ENCODE peak calls at places on chromosomes 16 and 17, in seven cellular contexts. One of them, this sample, is unnamed. For H3K4me1, the result is how much of the 10 kb centered on the place peaks cover.

GRCh38 chr17:21295036-21295952 is 10.8 kb downstream of the MAP2K3 start:
- DNase-seq in mesendoderm: peak
- DNase-seq in upper lobe of right lung: peak
- DNase-seq in cardiac muscle cell: peak
- DNase-seq in psoas muscle: peak
- DNase-seq in naive thymus-derived CD4-positive, alpha-beta T cell: no peak
- DNase-seq in GM12878: no peak
- DNase-seq in this sample: no peak

GRCh38 chr16:54062361-54063346 is 223.9 kb downstream of the IRX3 start:
- DNase-seq in psoas muscle: no peak
- DNase-seq in mesendoderm: peak
- DNase-seq in naive thymus-derived CD4-positive, alpha-beta T cell: no peak
- DNase-seq in upper lobe of right lung: no peak
- DNase-seq in GM12878: no peak
- DNase-seq in cardiac muscle cell: no peak
- DNase-seq in this sample: no peak

GRCh38 chr17:44997733-44998520 is 29.8 kb upstream of the C1QL1 start:
- DNase-seq in upper lobe of right lung: no peak
- DNase-seq in mesendoderm: peak
- DNase-seq in GM12878: no peak
- DNase-seq in psoas muscle: no peak
- DNase-seq in cardiac muscle cell: peak
- DNase-seq in naive thymus-derived CD4-positive, alpha-beta T cell: no peak
- DNase-seq in this sample: no peak

GRCh38 chr16:4679156-4679853 is 14.1 kb upstream of the NUDT16L1 start:
- DNase-seq in cardiac muscle cell: no peak
- DNase-seq in psoas muscle: no peak
- DNase-seq in GM12878: no peak
- DNase-seq in naive thymus-derived CD4-positive, alpha-beta T cell: no peak
- DNase-seq in mesendoderm: no peak
- DNase-seq in upper lobe of right lung: no peak
- DNase-seq in this sample: no peak

GRCh38 chr17:30290696-30291570 is 811 bp downstream of the BLMH start:
- DNase-seq in naive thymus-derived CD4-positive, alpha-beta T cell: peak
- DNase-seq in mesendoderm: peak
- DNase-seq in upper lobe of right lung: peak
- DNase-seq in cardiac muscle cell: peak
- DNase-seq in GM12878: no peak
- DNase-seq in psoas muscle: peak
- DNase-seq in this sample: peak

GRCh38 chr17:30378191-30378796 is 433 bp upstream of the CPD start:
- DNase-seq in mesendoderm: peak
- DNase-seq in GM12878: no peak
- DNase-seq in naive thymus-derived CD4-positive, alpha-beta T cell: peak
- DNase-seq in upper lobe of right lung: peak
- DNase-seq in cardiac muscle cell: peak
- DNase-seq in psoas muscle: no peak
- DNase-seq in this sample: no peak

GRCh38 chr17:72030067-72030899 is 90.5 kb upstream of the SOX9 start:
- DNase-seq in upper lobe of right lung: peak
- DNase-seq in psoas muscle: peak
- DNase-seq in cardiac muscle cell: peak
- DNase-seq in mesendoderm: peak
- DNase-seq in naive thymus-derived CD4-positive, alpha-beta T cell: no peak
- DNase-seq in GM12878: peak
- DNase-seq in this sample: no peak

GRCh38 chr16:53282975-53283946 is 151.0 kb upstream of the RBL2 start:
- DNase-seq in naive thymus-derived CD4-positive, alpha-beta T cell: no peak
- DNase-seq in cardiac muscle cell: peak
- DNase-seq in upper lobe of right lung: no peak
- DNase-seq in psoas muscle: no peak
- DNase-seq in GM12878: peak
- DNase-seq in mesendoderm: peak
- DNase-seq in this sample: no peak

GRCh38 chr17:69048634-69049033 is 12.1 kb downstream of the ABCA9 start:
- DNase-seq in mesendoderm: no peak
- DNase-seq in naive thymus-derived CD4-positive, alpha-beta T cell: no peak
- DNase-seq in GM12878: no peak
- DNase-seq in upper lobe of right lung: no peak
- DNase-seq in cardiac muscle cell: no peak
- DNase-seq in psoas muscle: no peak
- DNase-seq in this sample: no peak

GRCh38 chr17:28407974-28408306 is 1.9 kb upstream of the SLC46A1 start:
- DNase-seq in upper lobe of right lung: no peak
- DNase-seq in naive thymus-derived CD4-positive, alpha-beta T cell: no peak
- DNase-seq in mesendoderm: peak
- DNase-seq in cardiac muscle cell: no peak
- DNase-seq in GM12878: no peak
- DNase-seq in psoas muscle: no peak
- DNase-seq in this sample: no peak

GRCh38 chr16:29694384-29695195 is 15.6 kb downstream of the QPRT start:
- DNase-seq in psoas muscle: peak
- DNase-seq in naive thymus-derived CD4-positive, alpha-beta T cell: no peak
- DNase-seq in cardiac muscle cell: no peak
- DNase-seq in GM12878: no peak
- DNase-seq in upper lobe of right lung: no peak
- DNase-seq in mesendoderm: no peak
- DNase-seq in this sample: peak

GRCh38 chr17:51046527-51047384 is 73.9 kb downstream of the SPAG9 start:
- DNase-seq in psoas muscle: peak
- DNase-seq in upper lobe of right lung: no peak
- DNase-seq in GM12878: no peak
- DNase-seq in mesendoderm: peak
- DNase-seq in naive thymus-derived CD4-positive, alpha-beta T cell: no peak
- DNase-seq in cardiac muscle cell: peak
- DNase-seq in this sample: no peak

GRCh38 chr16:3256146-3256875 is at the start of gene MEFV:
- DNase-seq in mesendoderm: no peak
- DNase-seq in upper lobe of right lung: no peak
- DNase-seq in cardiac muscle cell: peak
- DNase-seq in psoas muscle: no peak
- DNase-seq in naive thymus-derived CD4-positive, alpha-beta T cell: no peak
- DNase-seq in GM12878: no peak
- DNase-seq in this sample: peak

GRCh38 chr16:88886915-88887521 is 20.6 kb upstream of the PABPN1L start:
- DNase-seq in upper lobe of right lung: peak
- DNase-seq in cardiac muscle cell: peak
- DNase-seq in mesendoderm: no peak
- DNase-seq in naive thymus-derived CD4-positive, alpha-beta T cell: no peak
- DNase-seq in psoas muscle: peak
- DNase-seq in GM12878: no peak
- DNase-seq in this sample: no peak

GRCh38 chr17:42287305-42288077 is 807 bp upstream of the STAT5A start:
- DNase-seq in cardiac muscle cell: peak
- DNase-seq in psoas muscle: peak
- DNase-seq in GM12878: peak
- DNase-seq in mesendoderm: no peak
- DNase-seq in upper lobe of right lung: peak
- DNase-seq in naive thymus-derived CD4-positive, alpha-beta T cell: peak
- DNase-seq in this sample: peak

GRCh38 chr17:17822189-17822978 is 14.4 kb downstream of the SREBF1 start:
- DNase-seq in GM12878: no peak
- DNase-seq in upper lobe of right lung: no peak
- DNase-seq in mesendoderm: no peak
- DNase-seq in psoas muscle: peak
- DNase-seq in cardiac muscle cell: peak
- DNase-seq in naive thymus-derived CD4-positive, alpha-beta T cell: no peak
- DNase-seq in this sample: peak

GRCh38 chr17:47852113-47852949 is 1.4 kb upstream of the SP6 start:
- DNase-seq in mesendoderm: no peak
- DNase-seq in GM12878: no peak
- DNase-seq in naive thymus-derived CD4-positive, alpha-beta T cell: no peak
- DNase-seq in upper lobe of right lung: no peak
- DNase-seq in cardiac muscle cell: no peak
- DNase-seq in psoas muscle: no peak
- DNase-seq in this sample: no peak

GRCh38 chr16:84239186-84239790 is 524 bp downstream of the KCNG4 start:
- DNase-seq in cardiac muscle cell: peak
- DNase-seq in naive thymus-derived CD4-positive, alpha-beta T cell: no peak
- DNase-seq in psoas muscle: no peak
- DNase-seq in mesendoderm: no peak
- DNase-seq in upper lobe of right lung: no peak
- DNase-seq in GM12878: no peak
- DNase-seq in this sample: no peak

GRCh38 chr16:75379911-75380847 is 53.1 kb downstream of the CFDP1 start:
- DNase-seq in GM12878: peak
- DNase-seq in cardiac muscle cell: no peak
- DNase-seq in mesendoderm: no peak
- DNase-seq in upper lobe of right lung: no peak
- DNase-seq in naive thymus-derived CD4-positive, alpha-beta T cell: no peak
- DNase-seq in psoas muscle: no peak
- DNase-seq in this sample: no peak

GRCh38 chr16:50614956-50615727 is 66.0 kb downstream of the SNX20 start:
- DNase-seq in naive thymus-derived CD4-positive, alpha-beta T cell: no peak
- DNase-seq in GM12878: no peak
- DNase-seq in psoas muscle: no peak
- DNase-seq in upper lobe of right lung: no peak
- DNase-seq in mesendoderm: no peak
- DNase-seq in cardiac muscle cell: no peak
- DNase-seq in this sample: no peak
- H3K27ac ChIP-seq in naive thymus-derived CD4-positive, alpha-beta T cell: no peak
- H3K27ac ChIP-seq in GM12878: no peak
- H3K27ac ChIP-seq in psoas muscle: no peak
- H3K27ac ChIP-seq in upper lobe of right lung: no peak
- H3K27ac ChIP-seq in mesendoderm: no peak
- H3K27ac ChIP-seq in cardiac muscle cell: no peak
- H3K27ac ChIP-seq in this sample: peak

GRCh38 chr16:67392301-67393059 is 818 bp downstream of the TPPP3 start:
- DNase-seq in cardiac muscle cell: no peak
- DNase-seq in psoas muscle: no peak
- DNase-seq in naive thymus-derived CD4-positive, alpha-beta T cell: no peak
- DNase-seq in mesendoderm: no peak
- DNase-seq in GM12878: no peak
- DNase-seq in upper lobe of right lung: peak
- DNase-seq in this sample: peak

GRCh38 chr16:67388591-67388990 is 4.7 kb downstream of the TPPP3 start:
- DNase-seq in upper lobe of right lung: peak
- DNase-seq in mesendoderm: no peak
- DNase-seq in GM12878: no peak
- DNase-seq in cardiac muscle cell: no peak
- DNase-seq in naive thymus-derived CD4-positive, alpha-beta T cell: no peak
- DNase-seq in psoas muscle: no peak
- DNase-seq in this sample: no peak

GRCh38 chr16:67391424-67392300 is 1.6 kb downstream of the TPPP3 start:
- DNase-seq in naive thymus-derived CD4-positive, alpha-beta T cell: no peak
- DNase-seq in upper lobe of right lung: peak
- DNase-seq in psoas muscle: no peak
- DNase-seq in cardiac muscle cell: no peak
- DNase-seq in mesendoderm: peak
- DNase-seq in GM12878: no peak
- DNase-seq in this sample: peak

GRCh38 chr16:67389911-67390815 is 3.1 kb downstream of the TPPP3 start:
- DNase-seq in upper lobe of right lung: peak
- DNase-seq in GM12878: no peak
- DNase-seq in psoas muscle: peak
- DNase-seq in cardiac muscle cell: no peak
- DNase-seq in naive thymus-derived CD4-positive, alpha-beta T cell: no peak
- DNase-seq in mesendoderm: no peak
- DNase-seq in this sample: peak

GRCh38 chr16:67390816-67391423 is 2.4 kb downstream of the TPPP3 start:
- DNase-seq in psoas muscle: no peak
- DNase-seq in upper lobe of right lung: peak
- DNase-seq in naive thymus-derived CD4-positive, alpha-beta T cell: no peak
- DNase-seq in cardiac muscle cell: no peak
- DNase-seq in mesendoderm: no peak
- DNase-seq in GM12878: no peak
- DNase-seq in this sample: peak
- H3K4me1 ChIP-seq in psoas muscle: under half
- H3K4me1 ChIP-seq in upper lobe of right lung: under half
- H3K4me1 ChIP-seq in naive thymus-derived CD4-positive, alpha-beta T cell: under half
- H3K4me1 ChIP-seq in cardiac muscle cell: under half
- H3K4me1 ChIP-seq in mesendoderm: under half
- H3K4me1 ChIP-seq in GM12878: under half
- H3K4me1 ChIP-seq in this sample: under half

DNA sequence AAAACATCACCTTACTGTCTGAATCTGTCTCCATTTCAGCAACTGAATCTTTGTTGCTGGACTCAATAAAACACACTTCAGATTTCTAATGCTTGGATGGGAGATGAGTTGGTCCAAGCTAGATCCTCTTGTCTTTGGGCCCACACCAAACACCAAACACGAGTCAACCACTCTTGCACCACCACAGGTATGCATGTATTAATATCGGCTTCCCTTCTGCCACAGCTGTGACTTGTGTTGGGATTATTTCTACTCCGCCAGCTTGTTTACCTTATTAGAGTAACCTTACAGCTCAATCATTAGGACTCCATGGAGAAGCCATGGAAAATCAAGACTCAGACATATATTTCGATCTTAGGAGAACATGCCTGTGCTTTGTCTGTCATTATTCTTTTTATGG is 49.9 kb downstream of the XYLT1 start:
- DNase-seq in upper lobe of right lung: no peak
- DNase-seq in naive thymus-derived CD4-positive, alpha-beta T cell: no peak
- DNase-seq in cardiac muscle cell: no peak
- DNase-seq in GM12878: no peak
- DNase-seq in mesendoderm: no peak
- DNase-seq in psoas muscle: no peak
- DNase-seq in this sample: no peak
- H3K27ac ChIP-seq in upper lobe of right lung: no peak
- H3K27ac ChIP-seq in naive thymus-derived CD4-positive, alpha-beta T cell: no peak
- H3K27ac ChIP-seq in cardiac muscle cell: no peak
- H3K27ac ChIP-seq in GM12878: no peak
- H3K27ac ChIP-seq in mesendoderm: no peak
- H3K27ac ChIP-seq in psoas muscle: no peak
- H3K27ac ChIP-seq in this sample: no peak

GRCh38 chr16:81841709-81842108 is 62.6 kb downstream of the PLCG2 start:
- DNase-seq in GM12878: peak
- DNase-seq in naive thymus-derived CD4-positive, alpha-beta T cell: no peak
- DNase-seq in psoas muscle: no peak
- DNase-seq in upper lobe of right lung: no peak
- DNase-seq in mesendoderm: no peak
- DNase-seq in cardiac muscle cell: no peak
- DNase-seq in this sample: no peak

GRCh38 chr16:81836279-81837054 is 57.4 kb downstream of the PLCG2 start:
- DNase-seq in upper lobe of right lung: no peak
- DNase-seq in cardiac muscle cell: no peak
- DNase-seq in mesendoderm: no peak
- DNase-seq in psoas muscle: no peak
- DNase-seq in GM12878: peak
- DNase-seq in naive thymus-derived CD4-positive, alpha-beta T cell: no peak
- DNase-seq in this sample: no peak

GRCh38 chr16:81837312-81837748 is 58.2 kb downstream of the PLCG2 start:
- DNase-seq in psoas muscle: no peak
- DNase-seq in cardiac muscle cell: no peak
- DNase-seq in upper lobe of right lung: no peak
- DNase-seq in naive thymus-derived CD4-positive, alpha-beta T cell: no peak
- DNase-seq in GM12878: no peak
- DNase-seq in mesendoderm: no peak
- DNase-seq in this sample: no peak

GRCh38 chr16:81842564-81843242 is 63.6 kb downstream of the PLCG2 start:
- DNase-seq in psoas muscle: no peak
- DNase-seq in mesendoderm: no peak
- DNase-seq in GM12878: no peak
- DNase-seq in naive thymus-derived CD4-positive, alpha-beta T cell: no peak
- DNase-seq in cardiac muscle cell: peak
- DNase-seq in upper lobe of right lung: no peak
- DNase-seq in this sample: no peak

GRCh38 chr16:81838794-81839193 is 59.7 kb downstream of the PLCG2 start:
- DNase-seq in mesendoderm: no peak
- DNase-seq in cardiac muscle cell: peak
- DNase-seq in psoas muscle: no peak
- DNase-seq in GM12878: peak
- DNase-seq in naive thymus-derived CD4-positive, alpha-beta T cell: no peak
- DNase-seq in upper lobe of right lung: no peak
- DNase-seq in this sample: no peak
- H3K4me1 ChIP-seq in mesendoderm: under half
- H3K4me1 ChIP-seq in cardiac muscle cell: under half
- H3K4me1 ChIP-seq in psoas muscle: under half
- H3K4me1 ChIP-seq in GM12878: half or more
- H3K4me1 ChIP-seq in naive thymus-derived CD4-positive, alpha-beta T cell: under half
- H3K4me1 ChIP-seq in upper lobe of right lung: under half
- H3K4me1 ChIP-seq in this sample: under half